ENCODE peak calls at places on chromosomes 3 and 15, in seven cellular contexts. M is GM04504; O is NCI-H1694 treated with DMSO at 0.1 percent for 48 hours; Q is fibroblast of lung; T is activated gamma-delta T cell treated with Interleukin-2 at 50 U/mL for 16 hours; F is NCI-H524; X is stimulated activated CD8-positive, alpha-beta memory T cell treated with anti-CD3 and anti-CD28 coated beads, Interleukin-7, amount 100 ng/mL, for 4 hours. S is an unnamed sample.

GRCh38 chr3:32956750-32957570 is 5.5 kb downstream of the CCR4 start:
- DNase-seq in Q (peak), M (no peak), T (no peak), X (no peak), F (no peak), O (no peak), S (no peak)

GRCh38 chr15:69897471-69898237 is 200.1 kb downstream of the TLE3 start:
- DNase-seq in T (no peak), M (no peak), Q (no peak), F (no peak), X (no peak), O (no peak), S (no peak)

GRCh38 chr15:66942649-66943390 is 122.6 kb upstream of the SMAD3 start:
- DNase-seq in F (no peak), T (no peak), O (no peak), X (no peak), M (no peak), Q (no peak), S (no peak)

GRCh38 chr15:71659730-71660067 is 150.7 kb upstream of the NR2E3 start:
- DNase-seq in M (no peak), F (no peak), Q (no peak), O (no peak), T (no peak), X (no peak), S (no peak)

GRCh38 chr15:66925721-66926120 is 139.7 kb upstream of the SMAD3 start:
- DNase-seq in T (no peak), M (no peak), F (no peak), Q (no peak), X (no peak), O (no peak), S (no peak)

GRCh38 chr3:102733811-102734574 is 299.2 kb downstream of the ZPLD1 start:
- DNase-seq in Q (peak), T (no peak), X (no peak), M (peak), O (no peak), F (no peak), S (no peak)

GRCh38 chr3:78427303-78427702 is 1340.5 kb downstream of the ROBO1 start:
- DNase-seq in M (peak), X (no peak), F (no peak), O (no peak), Q (no peak), T (no peak), S (no peak)

GRCh38 chr3:124774305-124774673 is 44.0 kb downstream of the UMPS start:
- DNase-seq in Q (peak), O (no peak), X (no peak), T (no peak), F (no peak), M (peak), S (peak)

GRCh38 chr3:111667621-111668239 is 72.6 kb upstream of the ZBED2 start:
- DNase-seq in M (no peak), T (peak), O (no peak), X (peak), Q (peak), F (no peak), S (peak)

GRCh38 chr3:56939759-56940323 is 120.6 kb upstream of the SPATA12 start:
- DNase-seq in O (no peak), F (peak), Q (no peak), M (no peak), X (no peak), T (no peak), S (no peak)

GRCh38 chr3:54427951-54428871 is 305.9 kb downstream of the CACNA2D3 start:
- DNase-seq in F (peak), T (no peak), M (peak), X (no peak), Q (peak), O (peak), S (peak)

GRCh38 chr3:123478314-123478713 is 29.4 kb upstream of the ADCY5 start:
- DNase-seq in M (no peak), O (no peak), T (no peak), Q (no peak), X (no peak), F (no peak), S (no peak)

GRCh38 chr3:14767706-14768105 is 51.1 kb upstream of the FGD5 start:
- DNase-seq in O (no peak), Q (no peak), X (no peak), M (no peak), T (no peak), F (no peak), S (peak)

GRCh38 chr3:35651456-35651855 is 12.1 kb downstream of the ARPP21 start:
- DNase-seq in Q (no peak), F (no peak), M (no peak), X (no peak), T (no peak), O (no peak), S (no peak)

GRCh38 chr3:72724070-72724469 is 124.2 kb downstream of the SHQ1 start:
- DNase-seq in T (no peak), X (no peak), O (no peak), M (no peak), Q (no peak), F (no peak), S (no peak)

GRCh38 chr3:65833761-65834505 is 204.8 kb downstream of the MAGI1 start:
- DNase-seq in T (no peak), Q (peak), F (no peak), X (no peak), O (no peak), M (peak), S (peak)

GRCh38 chr15:74322558-74323180 is 44.8 kb downstream of the CYP11A1 start:
- DNase-seq in Q (peak), M (no peak), F (peak), O (peak), X (peak), T (peak), S (peak)

GRCh38 chr3:142560118-142560517 is 18.4 kb downstream of the ATR start:
- DNase-seq in O (no peak), M (no peak), F (no peak), T (no peak), Q (no peak), X (no peak), S (no peak)

GRCh38 chr3:106560451-106560966 is 691.7 kb upstream of the CBLB start:
- DNase-seq in M (peak), T (no peak), O (no peak), Q (peak), X (no peak), F (no peak), S (peak)

GRCh38 chr3:38124324-38125122 is 12.4 kb downstream of the ACAA1 start:
- DNase-seq in T (no peak), X (no peak), Q (no peak), M (no peak), O (no peak), F (no peak), S (no peak)

GRCh38 chr3:182331356-182331755 is 461.9 kb upstream of the ATP11B start:
- DNase-seq in M (no peak), Q (no peak), F (peak), X (no peak), T (no peak), O (peak), S (no peak)

GRCh38 chr15:48530528-48530927 is 115.0 kb downstream of the FBN1 start:
- DNase-seq in M (no peak), X (no peak), Q (no peak), O (no peak), F (no peak), T (no peak), S (no peak)

GRCh38 chr3:110344897-110345767 is 726.5 kb upstream of the NECTIN3 start:
- DNase-seq in O (no peak), F (no peak), T (no peak), Q (peak), X (no peak), M (no peak), S (no peak)

GRCh38 chr15:42159381-42160015 is 3.1 kb upstream of the PLA2G4F start:
- DNase-seq in F (no peak), T (no peak), X (no peak), O (no peak), M (no peak), Q (no peak), S (no peak)

GRCh38 chr15:68543546-68544008 is 35.2 kb upstream of the CORO2B start:
- DNase-seq in X (no peak), T (no peak), O (no peak), Q (no peak), F (no peak), M (no peak), S (no peak)

GRCh38 chr3:170499562-170500156 is 81.0 kb downstream of the CLDN11 start:
- DNase-seq in M (peak), Q (peak), O (no peak), F (peak), T (no peak), X (no peak), S (peak)

GRCh38 chr15:58762731-58763130 is 8.4 kb upstream of the MINDY2 start:
- DNase-seq in T (no peak), O (no peak), Q (no peak), F (peak), X (no peak), M (no peak), S (no peak)

GRCh38 chr15:90987561-90988141 is 6.7 kb downstream of the PRC1 start:
- DNase-seq in O (no peak), T (no peak), X (no peak), Q (peak), F (no peak), M (no peak), S (no peak)

GRCh38 chr15:60090747-60091146 is 86.6 kb downstream of the FOXB1 start:
- DNase-seq in T (no peak), O (no peak), Q (no peak), X (no peak), F (no peak), M (no peak), S (no peak)

GRCh38 chr3:59818033-59818936 is 768.5 kb upstream of the CFAP20DC start:
- DNase-seq in Q (peak), T (no peak), X (no peak), F (no peak), M (peak), O (no peak), S (peak)

GRCh38 chr3:51929420-51930003 is 12.2 kb downstream of the RRP9 start:
- DNase-seq in O (no peak), T (no peak), Q (no peak), M (no peak), X (no peak), F (no peak), S (peak)

GRCh38 chr3:11668243-11669232 is 24.8 kb upstream of the VGLL4 start:
- DNase-seq in M (no peak), O (no peak), F (no peak), T (no peak), X (no peak), Q (no peak), S (no peak)

GRCh38 chr15:83449250-83449671 is 2.1 kb downstream of the SH3GL3 start:
- DNase-seq in F (no peak), O (no peak), T (no peak), M (no peak), X (no peak), Q (no peak), S (no peak)

GRCh38 chr3:133767607-133768006 is 21.4 kb downstream of the TF start:
- DNase-seq in O (no peak), X (no peak), Q (no peak), F (no peak), M (no peak), T (no peak), S (no peak)

GRCh38 chr3:67647390-67647878 is 7.0 kb downstream of the SUCLG2 start:
- DNase-seq in X (no peak), Q (peak), F (no peak), T (no peak), O (no peak), M (peak), S (peak)

GRCh38 chr15:33729648-33730047 is 238.6 kb upstream of the CHRM5 start:
- DNase-seq in M (no peak), O (no peak), F (no peak), X (no peak), T (no peak), Q (peak), S (no peak)

GRCh38 chr3:171548918-171549317 is 88.7 kb upstream of the TNIK start:
- DNase-seq in Q (peak), F (no peak), X (no peak), M (no peak), T (no peak), O (no peak), S (no peak)

GRCh38 chr3:72816843-72817485 is 31.3 kb downstream of the SHQ1 start:
- DNase-seq in T (no peak), F (no peak), O (no peak), M (no peak), X (no peak), Q (no peak), S (no peak)